ENCODE peak calls at places on chromosomes 6 and 20, in ten cellular contexts. N, M, H, Z, P, I, O, C, W and L are unnamed samples.

GRCh38 chr20:58213716-58214115 is 14.7 kb downstream of the ANKRD60 start:
- DNase-seq in H (no peak), I (no peak), C (no peak), Z (no peak), M (peak), W (no peak), P (no peak), N (no peak), O (no peak), L (no peak)

GRCh38 chr6:146697921-146698320 is 99.1 kb downstream of the ADGB start:
- DNase-seq in M (no peak), Z (no peak), P (no peak), I (no peak), W (no peak), H (no peak), O (no peak), N (no peak), C (no peak), L (no peak)

GRCh38 chr6:43722920-43723565 is 35.5 kb upstream of the MRPS18A start:
- DNase-seq in N (no peak), M (no peak), I (no peak), P (no peak), W (no peak), Z (no peak), C (no peak), O (no peak), H (no peak), L (no peak)

GRCh38 chr6:136962661-136963060 is 40.6 kb downstream of the SLC35D3 start:
- DNase-seq in M (no peak), O (no peak), W (no peak), P (peak), C (no peak), Z (no peak), I (no peak), H (no peak), N (peak), L (peak)

GRCh38 chr6:15426395-15426794 is 180.5 kb downstream of the JARID2 start:
- DNase-seq in W (no peak), P (no peak), N (no peak), Z (no peak), C (no peak), H (no peak), I (no peak), O (no peak), M (no peak), L (no peak)

GRCh38 chr6:32087574-32088486 is 21.3 kb downstream of the TNXB start:
- DNase-seq in O (peak), N (peak), Z (peak), C (peak), H (peak), I (peak), P (peak), W (peak), M (no peak), L (peak)

GRCh38 chr6:31958412-31958740 is 395 bp downstream of the NELFE start:
- DNase-seq in M (no peak), N (no peak), W (no peak), I (no peak), C (no peak), H (no peak), P (no peak), Z (no peak), O (no peak), L (no peak)

GRCh38 chr20:25197173-25197869 is 1.8 kb downstream of the ENTPD6 start:
- DNase-seq in N (no peak), O (no peak), Z (no peak), H (no peak), I (no peak), P (peak), M (no peak), C (no peak), W (no peak), L (no peak)

GRCh38 chr6:109496036-109496761 is 13.2 kb upstream of the ZBTB24 start:
- DNase-seq in M (no peak), P (no peak), O (no peak), W (no peak), Z (no peak), N (no peak), C (no peak), H (no peak), I (no peak), L (no peak)

GRCh38 chr6:56243518-56244070 is 3.8 kb downstream of the COL21A1 start:
- DNase-seq in C (no peak), I (no peak), N (no peak), Z (no peak), H (no peak), W (no peak), P (no peak), O (no peak), M (no peak), L (no peak)

GRCh38 chr20:62792182-62792939 is 3.9 kb upstream of the MRGBP start:
- DNase-seq in W (no peak), C (no peak), M (no peak), P (no peak), N (no peak), Z (no peak), I (no peak), H (no peak), O (no peak), L (no peak)

GRCh38 chr6:85044336-85044735 is 279.9 kb upstream of the TBX18 start:
- DNase-seq in M (no peak), I (no peak), P (no peak), Z (no peak), H (no peak), O (no peak), W (no peak), C (no peak), N (no peak), L (no peak)

GRCh38 chr6:24935753-24936152 is at the start of gene RIPOR2:
- DNase-seq in M (no peak), I (no peak), Z (peak), P (peak), H (no peak), N (peak), C (peak), O (peak), W (no peak), L (peak)

GRCh38 chr6:132964868-132965382 is 150.6 kb downstream of the RPS12 start:
- DNase-seq in P (no peak), N (no peak), C (no peak), Z (no peak), M (no peak), H (no peak), I (no peak), W (no peak), O (no peak), L (no peak)

GRCh38 chr20:38260025-38260377 is 534 bp downstream of the KIAA1755 start:
- DNase-seq in M (no peak), C (no peak), W (no peak), O (no peak), Z (no peak), P (no peak), N (no peak), I (no peak), H (no peak), L (no peak)

GRCh38 chr6:99602519-99603420 is 3.9 kb upstream of the PRDM13 start:
- DNase-seq in I (no peak), P (no peak), W (no peak), H (no peak), C (peak), M (no peak), O (no peak), N (peak), Z (no peak), L (peak)

GRCh38 chr20:1875169-1875554 is 20.0 kb upstream of the SIRPA start:
- DNase-seq in W (no peak), N (no peak), I (no peak), O (no peak), M (no peak), P (no peak), C (no peak), Z (no peak), H (no peak), L (no peak)

GRCh38 chr6:139449611-139450000 is 75.2 kb upstream of the CITED2 start:
- DNase-seq in W (no peak), Z (no peak), C (no peak), N (no peak), H (no peak), I (no peak), O (no peak), M (no peak), P (no peak), L (no peak)

GRCh38 chr6:163573503-163574179 is 159.1 kb downstream of the QKI start:
- DNase-seq in I (no peak), P (no peak), Z (no peak), C (no peak), W (no peak), O (no peak), N (no peak), H (no peak), M (no peak), L (no peak)

GRCh38 chr6:53603381-53604121 is 58.6 kb upstream of the GCLC start:
- DNase-seq in H (no peak), O (no peak), I (peak), W (no peak), Z (no peak), C (no peak), N (no peak), M (no peak), P (no peak), L (no peak)

GRCh38 chr6:134240664-134241431 is 77.1 kb downstream of the SGK1 start:
- DNase-seq in O (peak), N (no peak), I (peak), W (no peak), Z (peak), P (peak), M (peak), C (no peak), H (no peak), L (no peak)

GRCh38 chr6:161549977-161550655 is 276.3 kb upstream of the AGPAT4 start:
- DNase-seq in O (no peak), W (peak), I (no peak), M (no peak), N (no peak), Z (no peak), H (peak), C (no peak), P (no peak), L (no peak)

GRCh38 chr6:154053141-154053540 is 14.1 kb downstream of the OPRM1 start:
- DNase-seq in I (no peak), Z (no peak), W (no peak), C (no peak), P (no peak), H (no peak), O (no peak), N (no peak), M (no peak), L (no peak)

GRCh38 chr20:25549866-25550477 is 35.4 kb downstream of the NINL start:
- DNase-seq in P (no peak), C (no peak), N (no peak), H (no peak), M (no peak), O (no peak), Z (no peak), I (no peak), W (no peak), L (no peak)

GRCh38 chr20:33852971-33853813 is 42.0 kb downstream of the CHMP4B start:
- DNase-seq in O (peak), H (no peak), C (no peak), N (no peak), I (no peak), P (no peak), M (peak), Z (no peak), W (no peak), L (no peak)

GRCh38 chr6:83055366-83055964 is 10.2 kb downstream of the UBE3D start:
- DNase-seq in W (peak), M (no peak), P (peak), I (peak), N (peak), O (no peak), H (peak), C (peak), Z (no peak), L (peak)

GRCh38 chr6:41939091-41939847 is 2.3 kb downstream of the CCND3 start:
- DNase-seq in N (peak), C (peak), M (no peak), P (peak), O (peak), Z (peak), H (no peak), W (no peak), I (peak), L (peak)

GRCh38 chr20:3158968-3159431 is 665 bp downstream of the FASTKD5 start:
- DNase-seq in M (no peak), W (no peak), H (no peak), I (no peak), O (no peak), C (no peak), N (no peak), P (no peak), Z (no peak), L (no peak)

GRCh38 chr6:121382467-121383121 is 48.3 kb upstream of the TBC1D32 start:
- DNase-seq in I (no peak), M (no peak), P (peak), Z (no peak), H (no peak), C (no peak), O (no peak), N (no peak), W (no peak), L (no peak)

GRCh38 chr6:34061348-34061747 is 84.5 kb downstream of the GRM4 start:
- DNase-seq in C (no peak), N (no peak), O (no peak), H (no peak), Z (no peak), W (no peak), P (no peak), I (no peak), M (no peak), L (no peak)

GRCh38 chr6:123619156-123619555 is 17.6 kb downstream of the TRDN start:
- DNase-seq in N (no peak), P (no peak), W (no peak), I (no peak), H (no peak), Z (no peak), O (peak), M (no peak), C (no peak), L (no peak)

GRCh38 chr6:50815436-50816114 is 3.1 kb upstream of the TFAP2B start:
- DNase-seq in Z (no peak), C (no peak), P (no peak), M (no peak), I (no peak), W (no peak), O (no peak), N (no peak), H (no peak), L (no peak)

GRCh38 chr6:100845676-100846075 is 35.5 kb downstream of the ASCC3 start:
- DNase-seq in Z (no peak), I (no peak), H (no peak), C (no peak), M (no peak), W (no peak), N (no peak), O (no peak), P (no peak), L (no peak)

GRCh38 chr6:72712921-72713320 is 91.1 kb downstream of the KCNQ5 start:
- DNase-seq in H (no peak), I (no peak), O (no peak), C (no peak), Z (no peak), P (no peak), M (no peak), W (no peak), N (no peak), L (no peak)

GRCh38 chr6:167546611-167547327 is 221.9 kb downstream of the TTLL2 start:
- DNase-seq in N (no peak), P (no peak), W (no peak), H (no peak), C (no peak), I (no peak), O (no peak), M (no peak), Z (no peak), L (no peak)

GRCh38 chr6:37985355-37985754 is 165.8 kb downstream of the ZFAND3 start:
- DNase-seq in I (no peak), N (no peak), P (no peak), M (no peak), C (no peak), Z (no peak), W (no peak), H (no peak), O (no peak), L (no peak)

GRCh38 chr6:81265106-81265505 is 487.4 kb downstream of the TENT5A start:
- DNase-seq in O (peak), I (no peak), M (no peak), H (no peak), Z (peak), C (no peak), P (no peak), W (no peak), N (no peak), L (no peak)

GRCh38 chr6:17602888-17603287 is 2.8 kb downstream of the FAM8A1 start:
- DNase-seq in Z (no peak), O (no peak), N (no peak), P (no peak), M (no peak), H (no peak), I (no peak), C (no peak), W (no peak), L (no peak)

GRCh38 chr6:17596085-17596484 is 4.0 kb upstream of the FAM8A1 start:
- DNase-seq in M (no peak), O (no peak), P (no peak), C (no peak), H (no peak), N (no peak), Z (no peak), W (no peak), I (no peak), L (no peak)

GRCh38 chr6:17599885-17600526 is at the start of gene FAM8A1:
- DNase-seq in W (peak), O (peak), P (peak), I (peak), Z (peak), M (peak), C (peak), H (peak), N (peak), L (peak)

GRCh38 chr6:17601389-17601703 is 1.2 kb downstream of the FAM8A1 start:
- DNase-seq in W (no peak), P (no peak), N (no peak), I (no peak), H (no peak), O (no peak), Z (no peak), M (no peak), C (no peak), L (no peak)

GRCh38 chr6:17600527-17601388 is 656 bp downstream of the FAM8A1 start:
- DNase-seq in P (peak), C (peak), N (peak), Z (peak), I (peak), W (no peak), O (peak), M (peak), H (no peak), L (peak)
- TF ChIP-seq CTCF in P (no peak), C (no peak), N (no peak), Z (no peak), I (no peak), W (no peak), O (no peak), M (no peak), H (no peak), L (no peak)

GRCh38 chr20:653110-653589 is at the start of gene SRXN1:
- DNase-seq in I (peak), N (peak), Z (peak), M (peak), O (peak), P (peak), C (peak), W (peak), H (peak), L (peak)
- TF ChIP-seq CTCF in I (peak), N (peak), Z (peak), M (peak), O (peak), P (peak), C (peak), W (peak), H (peak), L (peak)

GRCh38 chr6:113873043-113873667 is 16.0 kb downstream of the MARCKS start:
- DNase-seq in W (peak), Z (peak), C (no peak), O (no peak), N (no peak), H (no peak), M (no peak), I (peak), P (peak), L (no peak)

GRCh38 chr6:113871975-113872374 is 14.8 kb downstream of the MARCKS start:
- DNase-seq in N (no peak), W (no peak), Z (no peak), M (no peak), H (no peak), P (no peak), I (no peak), O (no peak), C (no peak), L (no peak)

GRCh38 chr6:113875470-113875869 is 18.3 kb downstream of the MARCKS start:
- DNase-seq in Z (no peak), P (no peak), H (no peak), N (no peak), M (no peak), W (no peak), C (no peak), I (no peak), O (no peak), L (no peak)

GRCh38 chr6:113879186-113880096 is 22.3 kb downstream of the MARCKS start:
- DNase-seq in Z (no peak), O (no peak), P (peak), C (peak), H (peak), M (no peak), W (peak), N (peak), I (peak), L (peak)

DNA sequence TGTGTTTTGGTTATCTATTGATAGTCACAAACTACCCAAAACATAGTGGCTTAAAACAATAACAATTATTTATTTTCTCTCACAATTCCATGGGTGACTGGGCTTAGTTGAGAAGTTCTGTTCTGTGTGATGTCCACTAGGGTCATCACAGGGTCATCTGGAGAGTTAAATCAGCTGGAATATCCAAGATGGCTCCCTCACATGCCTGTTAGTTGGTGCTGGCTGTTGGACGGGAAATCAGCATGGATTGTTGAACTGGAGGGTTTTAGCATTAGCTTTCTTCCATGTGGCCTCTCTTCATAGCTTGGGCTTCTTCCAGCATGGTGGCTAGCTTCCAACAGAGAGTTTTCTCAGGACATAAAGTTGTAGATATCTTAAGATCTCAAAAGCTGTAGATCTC is 19.5 kb downstream of the MARCKS start:
- DNase-seq in W (no peak), I (no peak), M (no peak), O (no peak), Z (no peak), N (no peak), C (no peak), H (no peak), P (no peak), L (no peak)
- TF ChIP-seq CTCF in W (no peak), I (no peak), M (no peak), O (no peak), Z (no peak), N (no peak), C (no peak), H (peak), P (no peak), L (no peak)

DNA sequence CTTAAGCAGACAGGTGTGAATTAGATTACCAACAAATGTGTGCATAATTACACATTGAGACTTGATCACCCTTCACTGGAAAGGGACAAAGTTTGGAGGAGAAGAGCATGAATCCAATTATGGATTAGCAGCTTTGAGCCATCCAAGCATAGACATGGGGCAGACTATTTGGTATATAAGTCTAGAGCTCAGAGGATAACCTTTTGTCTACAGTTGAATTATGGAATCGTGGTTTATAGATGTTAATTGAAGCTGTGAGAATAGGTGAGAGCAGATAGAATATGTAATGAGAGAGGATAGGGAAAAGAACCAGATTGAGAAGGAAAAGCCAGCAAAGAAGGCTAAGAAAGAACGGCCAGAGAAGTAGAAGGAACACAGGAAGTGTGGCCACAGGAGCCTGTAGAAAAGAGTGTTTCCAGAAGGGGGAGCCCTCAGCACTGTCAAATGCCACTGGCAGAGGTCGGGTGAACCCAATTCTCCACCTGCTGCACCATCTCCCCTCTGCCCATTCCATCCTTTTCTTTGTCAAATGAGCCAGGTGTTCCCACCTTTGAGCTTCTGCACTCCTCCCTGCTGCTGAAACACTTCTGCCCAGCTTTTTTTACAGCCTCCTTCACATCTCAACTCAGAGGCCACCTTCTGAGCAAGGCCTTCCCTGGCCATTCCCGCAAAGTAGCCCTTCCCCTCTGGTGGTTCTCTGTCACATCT is 7.3 kb downstream of the DNTTIP1 start:
- DNase-seq in C (peak), P (peak), O (no peak), W (peak), N (peak), H (no peak), I (peak), Z (no peak), M (no peak), L (peak)
- TF ChIP-seq CTCF in C (peak), P (peak), O (peak), W (peak), N (peak), H (peak), I (peak), Z (peak), M (peak), L (peak)